ENCODE peak calls at places on chromosomes 1 and 21, in eight cellular contexts. X, M, D, B, N, Q, V and O are unnamed samples.

GRCh38 chr1:209819059-209819458 is 8.7 kb upstream of the UTP25 start:
- DNase-seq in N (no peak), V (no peak), D (no peak), M (no peak), B (no peak), X (no peak), Q (no peak), O (no peak)

GRCh38 chr1:52920791-52921291 is 699 bp downstream of the ECHDC2 start:
- DNase-seq in V (peak; percentile 43), B (no peak), M (no peak), Q (no peak), N (no peak), D (no peak), X (no peak), O (no peak)

GRCh38 chr1:202164271-202165037 is 4.1 kb upstream of the PTPN7 start:
- DNase-seq in M (peak; percentile 82), B (peak; percentile 76), N (no peak), Q (no peak), V (no peak), X (no peak), D (no peak), O (peak; percentile 75)

GRCh38 chr1:36251794-36252481 is 27.7 kb downstream of the THRAP3 start:
- DNase-seq in M (no peak), D (no peak), N (no peak), V (no peak), Q (no peak), X (no peak), B (no peak), O (no peak)

GRCh38 chr1:4587721-4588120 is 66.7 kb upstream of the AJAP1 start:
- DNase-seq in Q (no peak), B (no peak), M (no peak), D (no peak), X (no peak), V (no peak), N (no peak), O (no peak)

GRCh38 chr1:237309595-237310118 is 267.7 kb downstream of the RYR2 start:
- DNase-seq in V (no peak), Q (no peak), M (no peak), B (no peak), X (no peak), D (no peak), N (no peak), O (no peak)

GRCh38 chr1:40312238-40313205 is 4.6 kb downstream of the COL9A2 start:
- DNase-seq in D (peak; percentile 51), V (peak; percentile 81), M (no peak), X (no peak), N (no peak), B (no peak), Q (no peak), O (no peak)

GRCh38 chr1:22805672-22806038 is 95.0 kb downstream of the EPHB2 start:
- DNase-seq in Q (no peak), V (no peak), X (no peak), M (no peak), N (no peak), D (peak; percentile 37), B (no peak), O (no peak)

GRCh38 chr1:1227386-1227785 is 4.4 kb downstream of the SDF4 start:
- DNase-seq in N (no peak), D (no peak), M (no peak), V (no peak), B (no peak), Q (no peak), X (no peak), O (no peak)

GRCh38 chr1:237098517-237098916 is 56.5 kb downstream of the RYR2 start:
- DNase-seq in N (no peak), D (no peak), B (no peak), X (no peak), Q (no peak), V (no peak), M (no peak), O (no peak)

GRCh38 chr1:174894087-174894768 is 105.5 kb upstream of the CACYBP start:
- DNase-seq in M (no peak), N (no peak), V (no peak), B (no peak), D (no peak), Q (no peak), X (peak; percentile 28), O (no peak)

GRCh38 chr1:31831397-31832378 is 15.9 kb upstream of the SPOCD1 start:
- DNase-seq in B (no peak), D (no peak), M (no peak), X (no peak), V (no peak), Q (no peak), N (no peak), O (no peak)

GRCh38 chr21:45317401-45318145 is 29.9 kb upstream of the POFUT2 start:
- DNase-seq in D (no peak), B (no peak), N (no peak), Q (no peak), M (no peak), V (no peak), X (no peak), O (no peak)

GRCh38 chr21:31901342-31901741 is 28.5 kb downstream of the HUNK start:
- DNase-seq in X (no peak), D (no peak), M (no peak), Q (no peak), N (no peak), V (no peak), B (no peak), O (no peak)

GRCh38 chr1:209926045-209926444 is 12.0 kb upstream of the SYT14 start:
- DNase-seq in V (no peak), M (no peak), N (no peak), Q (no peak), D (peak; percentile 96), X (no peak), B (no peak), O (no peak)

GRCh38 chr1:15423355-15424077 is 13.8 kb downstream of the EFHD2 start:
- DNase-seq in D (no peak), X (no peak), Q (no peak), V (no peak), N (no peak), M (no peak), B (no peak), O (no peak)

GRCh38 chr1:20465187-20465586 is 20.8 kb downstream of the CAMK2N1 start:
- DNase-seq in B (no peak), V (no peak), N (no peak), X (no peak), M (no peak), D (no peak), Q (no peak), O (no peak)

GRCh38 chr21:17660449-17660848 is 47.7 kb upstream of the BTG3 start:
- DNase-seq in X (no peak), M (no peak), D (no peak), N (no peak), B (no peak), Q (no peak), V (no peak), O (no peak)